ENCODE peak calls at places on chromosome 1, in eight cellular contexts. Q, W, Y, C, T, B, F and R are unnamed samples. For H3K4me1, the result is how much of the 10 kb centered on the place peaks cover.

GRCh38 chr1:2585318-2586092 is 1.1 kb upstream of the PRXL2B start:
- DNase-seq in T (peak), Q (peak), F (peak), C (no peak), Y (peak), W (peak), B (peak), R (peak)

GRCh38 chr1:146012703-146013565 is 8.6 kb downstream of the HJV start:
- DNase-seq in B (no peak), F (peak), Q (no peak), C (peak), T (peak), Y (no peak), W (peak), R (no peak)

GRCh38 chr1:206467915-206468314 is 2.4 kb upstream of the IKBKE start:
- DNase-seq in B (peak), C (no peak), Q (no peak), F (peak), Y (no peak), W (peak), T (no peak), R (no peak)

GRCh38 chr1:178881950-178882349 is 11.1 kb upstream of the ANGPTL1 start:
- DNase-seq in Q (no peak), B (no peak), W (no peak), C (no peak), F (no peak), Y (no peak), T (no peak), R (no peak)

GRCh38 chr1:23140940-23141596 is 27.6 kb downstream of the LUZP1 start:
- DNase-seq in T (no peak), F (no peak), Q (no peak), B (no peak), Y (no peak), C (no peak), W (no peak), R (no peak)

GRCh38 chr1:154992721-154993571 is 440 bp upstream of the LENEP start:
- DNase-seq in Q (no peak), T (peak), Y (no peak), W (peak), C (no peak), B (no peak), F (no peak), R (no peak)

GRCh38 chr1:15067148-15067547 is 86.4 kb upstream of the TMEM51 start:
- DNase-seq in B (no peak), T (no peak), W (no peak), Y (no peak), F (no peak), Q (no peak), C (no peak), R (no peak)

GRCh38 chr1:15352122-15352957 is 57.3 kb upstream of the EFHD2 start:
- DNase-seq in Q (no peak), T (peak), Y (no peak), F (no peak), B (peak), W (peak), C (peak), R (no peak)

GRCh38 chr1:18556364-18556763 is 74.3 kb upstream of the PAX7 start:
- DNase-seq in Q (no peak), C (peak), T (no peak), F (peak), W (peak), Y (no peak), B (no peak), R (no peak)

GRCh38 chr1:235749755-235750300 is 100.2 kb upstream of the GNG4 start:
- DNase-seq in Q (no peak), Y (no peak), T (no peak), C (no peak), F (no peak), W (no peak), B (no peak), R (no peak)

GRCh38 chr1:45009956-45010854 is 919 bp downstream of the HECTD3 start:
- DNase-seq in C (no peak), W (no peak), T (peak), Y (peak), F (no peak), B (peak), Q (peak), R (peak)

GRCh38 chr1:185699874-185700273 is 34.3 kb upstream of the HMCN1 start:
- DNase-seq in Y (no peak), B (no peak), Q (no peak), F (no peak), T (no peak), W (no peak), C (no peak), R (no peak)

GRCh38 chr1:1630191-1630964 is 1.6 kb upstream of the MMP23B start:
- DNase-seq in B (peak), F (peak), Y (peak), W (no peak), T (peak), C (no peak), Q (peak), R (peak)

GRCh38 chr1:7640920-7641319 is 130.2 kb upstream of the VAMP3 start:
- DNase-seq in W (no peak), Q (no peak), F (no peak), B (no peak), T (no peak), Y (no peak), C (no peak), R (no peak)

GRCh38 chr1:221711642-221712041 is 30.2 kb downstream of the DUSP10 start:
- DNase-seq in W (no peak), T (no peak), C (no peak), B (no peak), F (no peak), Q (no peak), Y (no peak), R (no peak)
- H3K4me1 ChIP-seq in W (under half), T (half or more), C (under half), B (under half), F (under half), Q (half or more), Y (under half), R (half or more)

GRCh38 chr1:12100071-12100470 is 37.0 kb downstream of the TNFRSF8 start:
- DNase-seq in W (peak), C (no peak), B (no peak), Q (no peak), F (no peak), Y (no peak), T (no peak), R (no peak)
- TF ChIP-seq POLR2A in W (no peak), C (no peak), B (no peak), Q (no peak), F (no peak), Y (no peak), T (no peak), R (no peak)

GRCh38 chr1:232012773-232013386 is 386.3 kb downstream of the DISC1 start:
- DNase-seq in Y (peak), T (peak), B (peak), Q (no peak), W (peak), C (no peak), F (peak), R (no peak)
- H3K27ac ChIP-seq in Y (no peak), T (peak), B (peak), Q (peak), W (peak), C (no peak), F (no peak), R (no peak)

GRCh38 chr1:117665523-117666274 is 59.9 kb downstream of the TENT5C start:
- DNase-seq in Y (no peak), T (no peak), W (no peak), B (no peak), F (no peak), C (no peak), Q (no peak), R (no peak)
- H3K4me1 ChIP-seq in Y (under half), T (under half), W (under half), B (under half), F (under half), C (under half), Q (under half), R (under half)

DNA sequence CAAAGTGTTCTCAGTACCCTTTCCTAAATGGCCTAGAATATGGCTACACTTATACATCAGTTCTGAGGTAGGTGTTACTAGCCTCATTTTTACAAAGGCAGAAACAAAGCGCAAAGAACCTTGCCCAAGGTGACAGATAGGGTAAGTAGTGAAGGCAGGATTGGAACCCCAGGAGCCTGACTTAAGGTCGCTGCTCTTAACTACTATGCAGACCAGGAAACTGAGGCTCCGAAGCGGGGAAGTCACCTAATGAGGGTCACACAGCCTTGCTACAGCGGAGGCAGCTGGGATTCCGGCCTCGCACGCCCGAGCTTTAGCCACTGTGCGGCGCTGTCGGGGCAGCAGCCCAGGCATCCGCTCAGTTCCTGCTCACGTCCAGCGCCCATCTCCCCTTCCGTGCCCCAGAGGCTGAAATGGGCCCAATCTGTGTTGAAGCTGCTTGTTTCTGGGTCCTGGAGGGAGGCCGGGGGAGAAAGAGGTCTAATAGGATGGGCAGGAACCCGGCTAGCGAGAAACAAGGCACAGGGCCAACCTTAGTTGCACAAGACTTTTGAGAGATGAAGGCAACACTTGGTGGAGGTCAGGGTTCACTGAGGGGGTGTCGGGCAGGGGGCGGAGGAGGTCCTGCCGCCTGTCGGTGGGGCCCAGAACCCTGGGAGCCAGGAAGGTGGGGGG is 1.4 kb upstream of the FOXD2 start:
- DNase-seq in Y (peak), B (peak), Q (peak), C (peak), W (peak), F (peak), T (peak), R (peak)
- TF ChIP-seq POLR2A in Y (no peak), B (peak), Q (no peak), C (no peak), W (no peak), F (no peak), T (no peak), R (no peak)

DNA sequence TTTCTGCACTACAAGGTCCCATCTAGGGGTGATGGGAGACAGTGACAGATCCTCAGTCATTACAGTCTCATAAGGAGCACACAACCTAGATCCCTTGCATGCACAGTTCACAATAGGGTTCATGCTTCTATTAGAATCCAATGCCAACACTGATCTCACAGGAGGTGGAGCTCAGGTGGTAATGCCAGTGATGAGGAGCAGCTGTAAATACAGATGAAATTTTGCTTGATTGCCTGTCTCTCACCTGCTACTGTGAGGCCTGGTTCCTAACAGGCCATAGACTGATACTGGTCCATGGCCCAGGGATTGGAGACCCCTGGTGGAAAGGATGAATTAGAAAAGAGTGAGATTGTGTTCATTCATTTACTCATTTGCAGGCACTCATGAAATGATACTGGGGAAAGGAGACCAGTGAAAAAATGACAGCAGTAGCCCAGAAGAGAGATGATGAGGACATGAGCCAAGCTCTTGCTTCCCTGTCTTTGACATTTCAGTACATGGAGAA is 251.6 kb upstream of the DUSP10 start:
- DNase-seq in B (no peak), C (no peak), T (no peak), Y (no peak), W (no peak), Q (peak), F (no peak), R (no peak)
- H3K27ac ChIP-seq in B (no peak), C (no peak), T (no peak), Y (no peak), W (no peak), Q (no peak), F (no peak), R (no peak)

DNA sequence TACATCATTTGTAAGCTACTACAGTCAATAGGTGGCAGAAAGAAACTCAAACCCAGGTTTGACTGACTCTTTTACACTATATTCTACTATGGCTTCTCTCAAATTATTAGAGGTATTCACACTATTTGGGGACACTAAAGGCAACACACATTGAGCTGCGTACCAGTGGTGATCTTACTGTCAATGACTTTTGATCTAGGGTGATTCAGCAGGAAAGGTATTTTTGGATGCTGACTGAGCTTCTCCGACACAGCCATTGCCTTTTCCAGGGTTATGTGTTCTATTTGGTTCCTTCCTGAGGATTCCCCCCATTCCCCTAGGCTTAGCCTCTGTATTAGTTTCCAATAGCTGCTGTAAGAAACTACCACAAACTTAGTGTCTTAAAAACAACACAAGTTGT is 73.2 kb upstream of the JAK1 start:
- DNase-seq in W (no peak), B (no peak), T (no peak), C (no peak), Q (no peak), F (no peak), Y (no peak), R (no peak)
- H3K4me1 ChIP-seq in W (under half), B (under half), T (under half), C (under half), Q (under half), F (under half), Y (under half), R (under half)

GRCh38 chr1:180026556-180026955 is 71.9 kb downstream of the CEP350 start:
- DNase-seq in Q (no peak), Y (no peak), C (no peak), W (peak), B (no peak), T (no peak), F (no peak), R (no peak)

GRCh38 chr1:180027949-180028445 is 73.4 kb downstream of the CEP350 start:
- DNase-seq in Y (no peak), B (no peak), W (peak), T (no peak), F (no peak), Q (no peak), C (no peak), R (no peak)

GRCh38 chr1:180033387-180033786 is 78.8 kb downstream of the CEP350 start:
- DNase-seq in T (no peak), B (no peak), C (no peak), F (no peak), Y (no peak), Q (no peak), W (peak), R (no peak)

GRCh38 chr1:180028864-180029263 is 74.3 kb downstream of the CEP350 start:
- DNase-seq in F (no peak), T (no peak), B (no peak), Q (no peak), Y (no peak), C (no peak), W (no peak), R (no peak)

DNA sequence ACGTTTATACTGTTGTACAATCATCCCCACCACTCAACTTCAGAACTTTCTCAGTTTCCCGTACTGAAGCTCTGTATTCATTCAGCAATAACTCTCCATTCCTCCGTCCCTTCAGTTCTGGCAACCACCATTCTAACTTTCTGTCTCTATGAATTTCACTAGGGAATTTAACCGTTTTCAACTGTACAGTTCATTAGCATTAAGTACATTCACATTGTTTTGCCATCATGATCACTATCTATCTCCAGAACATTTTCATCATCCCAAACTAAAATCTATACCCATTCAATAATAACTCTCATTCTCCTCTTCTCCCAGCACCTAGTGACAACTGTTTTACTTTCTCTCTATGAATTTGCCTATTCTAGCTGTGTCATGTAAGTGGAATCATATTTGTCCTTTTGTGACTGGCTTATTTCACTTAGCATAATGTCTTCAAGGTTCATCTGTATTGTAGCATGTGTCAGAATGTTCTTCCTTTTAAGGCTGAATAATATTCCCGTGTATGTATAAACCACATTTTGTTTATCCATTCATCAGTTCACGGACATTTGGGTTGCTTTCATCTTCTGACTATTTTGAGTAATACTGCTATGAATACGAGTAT is 75.0 kb downstream of the CEP350 start:
- DNase-seq in Y (no peak), T (no peak), Q (no peak), B (no peak), W (no peak), C (no peak), F (no peak), R (no peak)
- TF ChIP-seq POLR2A in Y (no peak), T (no peak), Q (no peak), B (no peak), W (no peak), C (no peak), F (no peak), R (no peak)